ENCODE peak calls at places on chromosomes 6 and 20, in eight cellular contexts. B, N, R, Z, T, J, W and A are unnamed samples.

GRCh38 chr6:36836771-36837339 is 2.4 kb downstream of the CPNE5 start:
- DNase-seq in B (no peak), N (no peak), R (no peak), Z (no peak), T (no peak), J (no peak), W (no peak), A (no peak)

GRCh38 chr6:3356824-3357420 is 98.2 kb downstream of the PSMG4 start:
- DNase-seq in B (no peak), N (no peak), R (no peak), Z (no peak), T (no peak), J (no peak), W (no peak), A (peak)

GRCh38 chr6:127343753-127344659 is 597 bp upstream of the ECHDC1 start:
- DNase-seq in B (no peak), N (no peak), R (no peak), Z (no peak), T (no peak), J (no peak), W (peak), A (no peak)

GRCh38 chr6:118783931-118784528 is 109.9 kb upstream of the ASF1A start:
- DNase-seq in B (no peak), N (no peak), R (no peak), Z (no peak), T (no peak), J (no peak), W (peak), A (no peak)

GRCh38 chr6:127026247-127026646 is 92.2 kb upstream of the RSPO3 start:
- DNase-seq in B (no peak), N (no peak), R (no peak), Z (no peak), T (no peak), J (no peak), W (no peak), A (no peak)

GRCh38 chr20:17843246-17844132 is 125.1 kb downstream of the SNX5 start:
- DNase-seq in B (no peak), N (no peak), R (no peak), Z (peak), T (no peak), J (peak), W (peak), A (peak)

GRCh38 chr20:37979021-37979985 is 54.0 kb downstream of the TTI1 start:
- DNase-seq in B (no peak), N (no peak), R (no peak), Z (no peak), T (no peak), J (peak), W (no peak), A (no peak)

GRCh38 chr20:44231713-44232468 is 15.2 kb upstream of the GDAP1L1 start:
- DNase-seq in B (no peak), N (no peak), R (no peak), Z (no peak), T (no peak), J (no peak), W (no peak), A (no peak)

GRCh38 chr6:73774311-73774766 is 78.3 kb downstream of the CD109 start:
- DNase-seq in B (peak), N (no peak), R (no peak), Z (no peak), T (no peak), J (peak), W (peak), A (no peak)

GRCh38 chr6:33118525-33119123 is 42.8 kb downstream of the HLA-DPB1 start:
- DNase-seq in B (no peak), N (no peak), R (no peak), Z (no peak), T (no peak), J (no peak), W (peak), A (no peak)

GRCh38 chr6:166927240-166927941 is 29.0 kb downstream of the RNASET2 start:
- DNase-seq in B (no peak), N (no peak), R (no peak), Z (no peak), T (no peak), J (peak), W (no peak), A (no peak)

GRCh38 chr6:144595266-144595665 is 310.1 kb downstream of the UTRN start:
- DNase-seq in B (no peak), N (no peak), R (no peak), Z (no peak), T (no peak), J (no peak), W (no peak), A (no peak)

GRCh38 chr6:69146385-69146784 is 511.3 kb downstream of the ADGRB3 start:
- DNase-seq in B (no peak), N (no peak), R (no peak), Z (no peak), T (no peak), J (no peak), W (no peak), A (no peak)

GRCh38 chr6:134472046-134472445 is 154.1 kb upstream of the SGK1 start:
- DNase-seq in B (no peak), N (no peak), R (no peak), Z (no peak), T (no peak), J (no peak), W (no peak), A (no peak)

GRCh38 chr20:46062621-46063020 is 27.1 kb downstream of the NCOA5 start:
- DNase-seq in B (no peak), N (no peak), R (no peak), Z (no peak), T (no peak), J (no peak), W (no peak), A (no peak)

GRCh38 chr20:37940161-37940560 is 37.2 kb downstream of the VSTM2L start:
- DNase-seq in B (no peak), N (no peak), R (peak), Z (no peak), T (peak), J (peak), W (no peak), A (no peak)

GRCh38 chr20:41232971-41233926 is 84.3 kb downstream of the ZHX3 start:
- DNase-seq in B (no peak), N (no peak), R (no peak), Z (no peak), T (no peak), J (no peak), W (peak), A (no peak)

GRCh38 chr20:60365063-60365640 is 406.9 kb downstream of the CDH26 start:
- DNase-seq in B (no peak), N (no peak), R (no peak), Z (no peak), T (no peak), J (no peak), W (no peak), A (no peak)

GRCh38 chr6:149366237-149366921 is 33.7 kb upstream of the SUMO4 start:
- DNase-seq in B (no peak), N (no peak), R (no peak), Z (no peak), T (no peak), J (no peak), W (no peak), A (no peak)

GRCh38 chr6:150296890-150297289 is 71.9 kb upstream of the IYD start:
- DNase-seq in B (no peak), N (no peak), R (no peak), Z (no peak), T (no peak), J (no peak), W (no peak), A (no peak)

GRCh38 chr6:79670789-79671188 is 39.7 kb downstream of the SH3BGRL2 start:
- DNase-seq in B (no peak), N (no peak), R (no peak), Z (no peak), T (no peak), J (no peak), W (no peak), A (no peak)

GRCh38 chr6:149335924-149336323 is 18.4 kb downstream of the TAB2 start:
- DNase-seq in B (no peak), N (peak), R (no peak), Z (no peak), T (no peak), J (no peak), W (peak), A (no peak)

GRCh38 chr6:132664309-132665034 is 5.5 kb upstream of the TAAR1 start:
- DNase-seq in B (no peak), N (no peak), R (no peak), Z (no peak), T (no peak), J (no peak), W (no peak), A (no peak)

GRCh38 chr20:32457476-32457986 is 99.4 kb downstream of the ASXL1 start:
- DNase-seq in B (no peak), N (peak), R (no peak), Z (no peak), T (peak), J (peak), W (peak), A (peak)

GRCh38 chr20:4925842-4926530 is 75.3 kb downstream of the SLC23A2 start:
- DNase-seq in B (peak), N (peak), R (no peak), Z (no peak), T (no peak), J (peak), W (peak), A (peak)

GRCh38 chr6:165611294-165611693 is 51.7 kb downstream of the PDE10A start:
- DNase-seq in B (no peak), N (no peak), R (no peak), Z (no peak), T (no peak), J (no peak), W (no peak), A (no peak)

GRCh38 chr20:8172191-8172590 is 40.1 kb downstream of the PLCB1 start:
- DNase-seq in B (no peak), N (no peak), R (no peak), Z (no peak), T (no peak), J (no peak), W (no peak), A (no peak)

GRCh38 chr6:144758602-144759001 is 473.5 kb downstream of the UTRN start:
- DNase-seq in B (no peak), N (no peak), R (no peak), Z (no peak), T (no peak), J (no peak), W (peak), A (no peak)

GRCh38 chr20:24393903-24394302 is 75.5 kb upstream of the SYNDIG1 start:
- DNase-seq in B (no peak), N (no peak), R (no peak), Z (no peak), T (no peak), J (no peak), W (no peak), A (no peak)

GRCh38 chr6:149501768-149502167 is 17.0 kb upstream of the ZC3H12D start:
- DNase-seq in B (no peak), N (no peak), R (no peak), Z (no peak), T (no peak), J (no peak), W (no peak), A (no peak)

GRCh38 chr20:36399147-36399968 is 93.2 kb downstream of the DLGAP4 start:
- DNase-seq in B (peak), N (no peak), R (no peak), Z (peak), T (no peak), J (peak), W (peak), A (no peak)

GRCh38 chr6:50966986-50967385 is 148.3 kb downstream of the TFAP2B start:
- DNase-seq in B (no peak), N (no peak), R (no peak), Z (no peak), T (no peak), J (no peak), W (no peak), A (no peak)

GRCh38 chr6:44956426-44956825 is 371.7 kb upstream of the RUNX2 start:
- DNase-seq in B (no peak), N (no peak), R (no peak), Z (no peak), T (no peak), J (no peak), W (no peak), A (no peak)

GRCh38 chr20:51629399-51630058 is 87.0 kb upstream of the NFATC2 start:
- DNase-seq in B (no peak), N (no peak), R (no peak), Z (no peak), T (no peak), J (no peak), W (no peak), A (no peak)

GRCh38 chr20:20353574-20353973 is 14.3 kb upstream of the INSM1 start:
- DNase-seq in B (no peak), N (no peak), R (no peak), Z (no peak), T (no peak), J (no peak), W (no peak), A (no peak)

GRCh38 chr6:75849329-75850025 is 100.4 kb downstream of the MYO6 start:
- DNase-seq in B (no peak), N (no peak), R (no peak), Z (no peak), T (no peak), J (no peak), W (peak), A (peak)

GRCh38 chr6:101544286-101544685 is 150.8 kb downstream of the GRIK2 start:
- DNase-seq in B (no peak), N (no peak), R (no peak), Z (no peak), T (no peak), J (no peak), W (no peak), A (no peak)

GRCh38 chr6:161411265-161411944 is 137.5 kb upstream of the AGPAT4 start:
- DNase-seq in B (no peak), N (no peak), R (no peak), Z (no peak), T (no peak), J (no peak), W (no peak), A (no peak)

GRCh38 chr6:389622-390021 is 1.9 kb upstream of the IRF4 start:
- DNase-seq in B (peak), N (no peak), R (no peak), Z (no peak), T (no peak), J (no peak), W (peak), A (no peak)
- H3K4me3 ChIP-seq in B (no peak), N (no peak), R (no peak), Z (no peak), T (no peak), J (no peak), W (no peak), A (no peak)

GRCh38 chr6:154715449-154715848 is 17.8 kb upstream of the SCAF8 start:
- DNase-seq in B (no peak), N (no peak), R (no peak), Z (no peak), T (no peak), J (no peak), W (no peak), A (no peak)
- TF ChIP-seq CTCF in B (no peak), N (no peak), R (no peak), Z (no peak), T (no peak), J (no peak), W (no peak), A (no peak)

DNA sequence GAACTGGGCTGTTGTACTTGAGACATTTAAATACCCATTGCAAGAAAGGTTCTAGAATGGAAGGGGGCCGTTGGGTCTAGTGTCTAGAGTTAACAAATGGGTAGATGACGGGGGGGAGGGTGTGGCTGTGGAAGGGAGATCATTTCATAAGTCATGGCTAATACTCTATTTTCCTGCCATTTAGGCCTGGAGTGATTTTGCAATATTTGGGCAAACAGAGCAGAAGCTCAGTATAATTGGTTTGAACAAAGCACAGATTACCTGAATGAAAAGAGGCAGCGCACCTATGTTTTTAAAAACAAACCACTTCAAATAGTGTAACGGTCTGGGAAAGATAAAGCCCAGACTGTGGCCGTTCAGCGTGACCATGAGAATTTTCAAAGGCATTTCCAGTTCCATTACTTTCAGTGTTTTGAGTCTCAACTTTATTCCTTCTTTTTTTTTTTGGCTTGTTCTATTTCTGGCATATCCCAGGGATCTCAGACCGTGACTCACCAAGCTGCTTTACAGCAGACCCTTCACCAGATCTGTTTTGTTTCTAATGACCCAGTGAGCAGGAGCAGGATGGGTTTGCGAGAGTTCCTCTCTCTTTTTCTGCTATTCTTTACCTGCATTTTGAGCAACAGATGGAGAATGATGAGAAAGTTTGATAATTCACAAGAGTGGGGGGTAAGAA is 73.7 kb downstream of the LYRM2 start:
- DNase-seq in B (no peak), N (no peak), R (no peak), Z (no peak), T (no peak), J (no peak), W (no peak), A (no peak)
- H3K27ac ChIP-seq in B (no peak), N (no peak), R (no peak), Z (no peak), T (no peak), J (no peak), W (no peak), A (no peak)

GRCh38 chr20:14698125-14698524 is 360.7 kb upstream of the FLRT3 start:
- DNase-seq in B (no peak), N (no peak), R (no peak), Z (no peak), T (no peak), J (no peak), W (no peak), A (no peak)
- H3K4me3 ChIP-seq in B (no peak), N (no peak), R (no peak), Z (no peak), T (no peak), J (no peak), W (no peak), A (no peak)